ENCODE peak calls at places on chromosome 11, in four cellular contexts. One of them, this sample, is unnamed.

GRCh38 chr11:8721740-8722139 is 39.1 kb downstream of the RPL27A start:
- DNase-seq in activated T-helper 2 cell treated with anti-CD3 and anti-CD28 coated beads, Interferon-gamma antibody, Interleukin-2, Interleukin-4, amounts not matched to agents 10 μg/mL and 5 μg/mL and 100 μg/mL, durations not matched to agents 14 hours and 24 hours and 36 hours: no peak
- DNase-seq in stimulated activated CD8-positive, alpha-beta memory T cell treated with anti-CD3 and anti-CD28 coated beads, Interleukin-2, amount 100 ng/mL, for 48 hours: no peak
- DNase-seq in amygdala: no peak
- DNase-seq in this sample: no peak

GRCh38 chr11:118281284-118281683 is 17.2 kb upstream of the MPZL2 start:
- DNase-seq in activated T-helper 2 cell treated with anti-CD3 and anti-CD28 coated beads, Interferon-gamma antibody, Interleukin-2, Interleukin-4, amounts not matched to agents 10 μg/mL and 5 μg/mL and 100 μg/mL, durations not matched to agents 14 hours and 24 hours and 36 hours: no peak
- DNase-seq in stimulated activated CD8-positive, alpha-beta memory T cell treated with anti-CD3 and anti-CD28 coated beads, Interleukin-2, amount 100 ng/mL, for 48 hours: no peak
- DNase-seq in amygdala: no peak
- DNase-seq in this sample: no peak

GRCh38 chr11:128905345-128906184 is 14.4 kb downstream of the KCNJ5 start:
- DNase-seq in activated T-helper 2 cell treated with anti-CD3 and anti-CD28 coated beads, Interferon-gamma antibody, Interleukin-2, Interleukin-4, amounts not matched to agents 10 μg/mL and 5 μg/mL and 100 μg/mL, durations not matched to agents 14 hours and 24 hours and 36 hours: no peak
- DNase-seq in stimulated activated CD8-positive, alpha-beta memory T cell treated with anti-CD3 and anti-CD28 coated beads, Interleukin-2, amount 100 ng/mL, for 48 hours: no peak
- DNase-seq in amygdala: no peak
- DNase-seq in this sample: no peak

GRCh38 chr11:12884751-12885318 is 124.3 kb upstream of the RASSF10 start:
- DNase-seq in activated T-helper 2 cell treated with anti-CD3 and anti-CD28 coated beads, Interferon-gamma antibody, Interleukin-2, Interleukin-4, amounts not matched to agents 10 μg/mL and 5 μg/mL and 100 μg/mL, durations not matched to agents 14 hours and 24 hours and 36 hours: no peak
- DNase-seq in stimulated activated CD8-positive, alpha-beta memory T cell treated with anti-CD3 and anti-CD28 coated beads, Interleukin-2, amount 100 ng/mL, for 48 hours: no peak
- DNase-seq in amygdala: no peak
- DNase-seq in this sample: no peak

GRCh38 chr11:81573367-81573766 is 1160.3 kb downstream of the FAM181B start:
- DNase-seq in activated T-helper 2 cell treated with anti-CD3 and anti-CD28 coated beads, Interferon-gamma antibody, Interleukin-2, Interleukin-4, amounts not matched to agents 10 μg/mL and 5 μg/mL and 100 μg/mL, durations not matched to agents 14 hours and 24 hours and 36 hours: no peak
- DNase-seq in stimulated activated CD8-positive, alpha-beta memory T cell treated with anti-CD3 and anti-CD28 coated beads, Interleukin-2, amount 100 ng/mL, for 48 hours: no peak
- DNase-seq in amygdala: no peak
- DNase-seq in this sample: no peak

GRCh38 chr11:13818325-13818724 is 144.2 kb upstream of the SPON1 start:
- DNase-seq in activated T-helper 2 cell treated with anti-CD3 and anti-CD28 coated beads, Interferon-gamma antibody, Interleukin-2, Interleukin-4, amounts not matched to agents 10 μg/mL and 5 μg/mL and 100 μg/mL, durations not matched to agents 14 hours and 24 hours and 36 hours: no peak
- DNase-seq in stimulated activated CD8-positive, alpha-beta memory T cell treated with anti-CD3 and anti-CD28 coated beads, Interleukin-2, amount 100 ng/mL, for 48 hours: no peak
- DNase-seq in amygdala: no peak
- DNase-seq in this sample: no peak

GRCh38 chr11:77668760-77669159 is 31.2 kb upstream of the CLNS1A start:
- DNase-seq in activated T-helper 2 cell treated with anti-CD3 and anti-CD28 coated beads, Interferon-gamma antibody, Interleukin-2, Interleukin-4, amounts not matched to agents 10 μg/mL and 5 μg/mL and 100 μg/mL, durations not matched to agents 14 hours and 24 hours and 36 hours: no peak
- DNase-seq in stimulated activated CD8-positive, alpha-beta memory T cell treated with anti-CD3 and anti-CD28 coated beads, Interleukin-2, amount 100 ng/mL, for 48 hours: no peak
- DNase-seq in amygdala: no peak
- DNase-seq in this sample: no peak

GRCh38 chr11:75024764-75025211 is 36.1 kb downstream of the NEU3 start:
- DNase-seq in activated T-helper 2 cell treated with anti-CD3 and anti-CD28 coated beads, Interferon-gamma antibody, Interleukin-2, Interleukin-4, amounts not matched to agents 10 μg/mL and 5 μg/mL and 100 μg/mL, durations not matched to agents 14 hours and 24 hours and 36 hours: no peak
- DNase-seq in stimulated activated CD8-positive, alpha-beta memory T cell treated with anti-CD3 and anti-CD28 coated beads, Interleukin-2, amount 100 ng/mL, for 48 hours: no peak
- DNase-seq in amygdala: peak
- DNase-seq in this sample: no peak

GRCh38 chr11:1228183-1228821 is 5.4 kb downstream of the MUC5B start:
- DNase-seq in activated T-helper 2 cell treated with anti-CD3 and anti-CD28 coated beads, Interferon-gamma antibody, Interleukin-2, Interleukin-4, amounts not matched to agents 10 μg/mL and 5 μg/mL and 100 μg/mL, durations not matched to agents 14 hours and 24 hours and 36 hours: no peak
- DNase-seq in stimulated activated CD8-positive, alpha-beta memory T cell treated with anti-CD3 and anti-CD28 coated beads, Interleukin-2, amount 100 ng/mL, for 48 hours: no peak
- DNase-seq in amygdala: no peak
- DNase-seq in this sample: no peak

This sample was measured in GM18507.